ENCODE peak calls at places on chromosomes 6 and 20, in eight cellular contexts. J, X, H, I, N, Q, A and F are unnamed samples.

GRCh38 chr20:48832423-48832735 is 4.6 kb upstream of the PREX1 start:
- DNase-seq in Q (no peak), H (no peak), J (no peak), N (no peak), X (no peak), A (no peak), I (peak; percentile 53), F (no peak)

GRCh38 chr20:1875762-1876161 is 19.4 kb upstream of the SIRPA start:
- DNase-seq in J (no peak), X (no peak), H (no peak), A (no peak), I (no peak), Q (no peak), N (no peak), F (no peak)

GRCh38 chr6:122049341-122049740 is 350.1 kb upstream of the HSF2 start:
- DNase-seq in N (no peak), X (no peak), I (no peak), H (no peak), A (no peak), Q (peak; percentile 38), J (no peak), F (no peak)

GRCh38 chr6:169026175-169026574 is 227.5 kb downstream of the THBS2 start:
- DNase-seq in Q (no peak), N (no peak), I (no peak), A (no peak), J (no peak), H (no peak), X (no peak), F (no peak)

GRCh38 chr20:38303908-38304379 is at the start of gene BPI:
- DNase-seq in A (no peak), I (peak; percentile 99), X (no peak), N (peak; percentile 67), J (no peak), H (peak; percentile 33), Q (no peak), F (no peak)

GRCh38 chr6:136527831-136528230 is 22.4 kb downstream of the MAP7 start:
- DNase-seq in Q (no peak), I (no peak), X (no peak), N (no peak), H (no peak), J (no peak), A (peak; percentile 60), F (no peak)

GRCh38 chr6:17621003-17621402 is 20.9 kb downstream of the FAM8A1 start:
- DNase-seq in J (no peak), Q (no peak), X (no peak), I (no peak), N (no peak), H (no peak), A (no peak), F (no peak)

GRCh38 chr6:148200302-148200701 is 142.3 kb upstream of the SASH1 start:
- DNase-seq in A (no peak), J (no peak), Q (no peak), H (peak; percentile 68), X (no peak), I (no peak), N (no peak), F (no peak)

GRCh38 chr6:148987982-148988381 is 241.2 kb downstream of the UST start:
- DNase-seq in H (no peak), J (no peak), A (no peak), N (no peak), I (no peak), X (no peak), Q (no peak), F (peak; percentile 37)

GRCh38 chr20:11261533-11262000 is 587.8 kb upstream of the JAG1 start:
- DNase-seq in X (no peak), I (no peak), Q (peak; percentile 95), A (peak; percentile 35), J (no peak), H (no peak), N (no peak), F (no peak)

GRCh38 chr6:149990672-149991402 is 27.1 kb downstream of the ULBP1 start:
- DNase-seq in J (no peak), X (peak; percentile 24), A (no peak), N (no peak), I (peak; percentile 43), Q (no peak), H (no peak), F (no peak)

GRCh38 chr20:22962567-22963439 is 72.3 kb upstream of the SSTR4 start:
- DNase-seq in I (no peak), N (no peak), A (peak; percentile 78), H (no peak), J (no peak), X (no peak), Q (no peak), F (no peak)

GRCh38 chr20:43749734-43750294 is 23.0 kb upstream of the GTSF1L start:
- DNase-seq in H (peak; percentile 88), J (peak; percentile 82), Q (peak; percentile 38), N (peak; percentile 85), I (peak; percentile 80), A (peak; percentile 44), X (peak; percentile 76), F (peak; percentile 94)

GRCh38 chr20:50251992-50252491 is 61.4 kb downstream of the CEBPB start:
- DNase-seq in X (no peak), I (no peak), H (no peak), A (no peak), Q (peak; percentile 87), J (no peak), N (no peak), F (no peak)

GRCh38 chr6:158799051-158799792 is 19.9 kb downstream of the EZR start:
- DNase-seq in A (peak; percentile 72), X (no peak), H (peak; percentile 73), J (no peak), Q (peak; percentile 46), I (no peak), N (peak; percentile 81), F (no peak)

GRCh38 chr6:35197196-35197595 is 16.6 kb upstream of the SCUBE3 start:
- DNase-seq in J (no peak), H (no peak), X (no peak), N (no peak), A (no peak), Q (no peak), I (no peak), F (no peak)

GRCh38 chr6:111938710-111939109 is 65.5 kb upstream of the FYN start:
- DNase-seq in J (no peak), I (no peak), H (no peak), X (no peak), Q (peak; percentile 93), N (no peak), A (no peak), F (peak; percentile 64)

GRCh38 chr6:46684771-46685170 is 2.9 kb upstream of the TDRD6 start:
- DNase-seq in Q (peak; percentile 44), N (no peak), A (no peak), X (no peak), I (no peak), J (no peak), H (no peak), F (no peak)

GRCh38 chr6:118867181-118867580 is 26.8 kb upstream of the ASF1A start:
- DNase-seq in H (no peak), N (no peak), A (no peak), Q (peak; percentile 79), I (no peak), X (no peak), J (no peak), F (no peak)

GRCh38 chr6:1135726-1136414 is 176.0 kb upstream of the FOXQ1 start:
- DNase-seq in H (no peak), X (no peak), Q (no peak), N (no peak), J (no peak), A (no peak), I (peak; percentile 29), F (peak; percentile 80)

GRCh38 chr6:136782021-136782770 is 10.1 kb downstream of the MAP3K5 start:
- DNase-seq in N (no peak), X (no peak), J (no peak), I (peak; percentile 79), A (no peak), Q (peak; percentile 79), H (no peak), F (no peak)

GRCh38 chr6:3176562-3177355 is 19.4 kb upstream of the TUBB2A start:
- DNase-seq in Q (peak; percentile 98), I (peak; percentile 88), X (no peak), A (peak; percentile 75), J (no peak), N (no peak), H (no peak), F (no peak)

GRCh38 chr20:50057409-50058053 is 55.4 kb downstream of the UBE2V1 start:
- DNase-seq in N (no peak), Q (no peak), I (no peak), X (no peak), H (no peak), J (no peak), A (no peak), F (no peak)

GRCh38 chr20:12086359-12086758 is 168.7 kb downstream of the BTBD3 start:
- DNase-seq in H (no peak), X (no peak), J (no peak), N (no peak), Q (peak; percentile 36), I (no peak), A (no peak), F (no peak)

GRCh38 chr6:107692351-107692750 is 131.8 kb downstream of the SCML4 start:
- DNase-seq in A (no peak), I (no peak), Q (peak; percentile 92), H (no peak), N (no peak), J (no peak), X (no peak), F (no peak)

GRCh38 chr6:41074692-41075436 is 2.1 kb downstream of the NFYA start:
- DNase-seq in A (no peak), H (no peak), N (peak; percentile 70), Q (peak; percentile 20), X (no peak), J (no peak), I (no peak), F (no peak)
- H3K4me3 ChIP-seq in A (peak overlapping the region; percentile 97), H (peak overlapping the region; percentile 94), N (peak overlapping the region; percentile 92), Q (peak overlapping the region; percentile 72), X (no peak overlapping the region), J (peak overlapping the region; percentile 73), I (peak overlapping the region; percentile 79), F (peak overlapping the region; percentile 98)

GRCh38 chr6:151112130-151112529 is 127.6 kb upstream of the AKAP12 start:
- DNase-seq in N (peak; percentile 35), A (no peak), X (no peak), J (no peak), H (no peak), I (no peak), Q (no peak), F (no peak)
- TF ChIP-seq POLR2A in N (no peak), A (no peak), X (no peak), J (no peak), H (no peak), I (no peak), Q (no peak), F (no peak)

GRCh38 chr6:104460759-104461530 is 398.8 kb downstream of the HACE1 start:
- DNase-seq in Q (no peak), H (no peak), J (no peak), N (no peak), A (no peak), I (no peak), X (no peak), F (no peak)
- H3K4me3 ChIP-seq in Q (no peak overlapping the region), H (no peak overlapping the region), J (no peak overlapping the region), N (no peak overlapping the region), A (no peak overlapping the region), I (no peak overlapping the region), X (no peak overlapping the region), F (no peak overlapping the region)

DNA sequence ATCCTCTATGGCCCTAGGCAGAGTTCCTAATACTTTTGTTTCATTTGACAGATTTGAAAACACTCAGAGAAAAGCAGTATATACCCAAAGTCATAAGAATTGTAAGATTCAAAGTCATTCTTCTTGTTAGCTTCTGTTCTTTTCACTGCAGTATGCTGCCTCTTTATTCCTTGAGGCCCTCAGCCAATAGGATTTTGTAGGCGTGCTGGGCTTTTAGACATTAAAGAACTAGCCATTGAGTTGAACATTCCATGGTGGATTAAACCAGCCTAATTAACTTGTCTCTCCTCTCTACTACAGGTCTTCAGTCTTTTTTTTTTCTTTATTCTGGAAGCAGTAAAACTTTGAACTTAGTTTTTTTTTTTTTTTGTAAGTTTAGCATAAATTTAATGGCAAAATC is 186.3 kb downstream of the PLCB4 start:
- DNase-seq in Q (no peak), X (no peak), I (no peak), J (no peak), H (no peak), A (no peak), N (no peak), F (no peak)
- TF ChIP-seq POLR2A in Q (no peak), X (no peak), I (no peak), J (no peak), H (no peak), A (no peak), N (no peak), F (no peak)